ENCODE peak calls at places on chromosomes 12 and 14, in six cellular contexts. Q is A549, J is neural progenitor cell, K is upper lobe of right lung, L is lower leg skin, R is WERI-Rb-1. F is an unnamed sample.

GRCh38 chr12:72570601-72571000 is 298.4 kb downstream of the TRHDE start:
- DNase-seq in Q (peak), J (peak), K (no peak), L (no peak), R (peak), F (no peak)

GRCh38 chr12:118038122-118038521 is 21.6 kb downstream of the RFC5 start:
- DNase-seq in Q (no peak), J (no peak), K (no peak), L (no peak), R (no peak), F (no peak)

GRCh38 chr14:48052973-48053372 is 377.6 kb upstream of the MDGA2 start:
- DNase-seq in Q (no peak), J (no peak), K (no peak), L (no peak), R (no peak), F (no peak)

GRCh38 chr14:67674139-67674479 is 323 bp downstream of the VTI1B start:
- DNase-seq in Q (peak), J (peak), K (peak), L (peak), R (peak), F (no peak)

GRCh38 chr12:45674583-45674982 is 54.9 kb upstream of the ARID2 start:
- DNase-seq in Q (peak), J (no peak), K (peak), L (peak), R (no peak), F (peak)

GRCh38 chr14:104477117-104477623 is 102.4 kb upstream of the C14orf180 start:
- DNase-seq in Q (no peak), J (no peak), K (no peak), L (no peak), R (no peak), F (no peak)

GRCh38 chr14:36940476-36940875 is 231.9 kb downstream of the SLC25A21 start:
- DNase-seq in Q (no peak), J (no peak), K (no peak), L (no peak), R (no peak), F (no peak)

GRCh38 chr12:70418101-70418500 is 52.0 kb downstream of the KCNMB4 start:
- DNase-seq in Q (no peak), J (no peak), K (no peak), L (no peak), R (no peak), F (no peak)

GRCh38 chr14:52279405-52279804 is 11.9 kb downstream of the PTGDR start:
- DNase-seq in Q (peak), J (no peak), K (no peak), L (no peak), R (no peak), F (no peak)

GRCh38 chr12:107356937-107357295 is 263.6 kb upstream of the CRY1 start:
- DNase-seq in Q (no peak), J (no peak), K (no peak), L (no peak), R (no peak), F (no peak)

GRCh38 chr12:47209014-47209413 is 129.3 kb upstream of the AMIGO2 start:
- DNase-seq in Q (no peak), J (no peak), K (no peak), L (no peak), R (no peak), F (no peak)

GRCh38 chr12:119649202-119649808 is 18.6 kb upstream of the PRKAB1 start:
- DNase-seq in Q (no peak), J (peak), K (no peak), L (no peak), R (no peak), F (no peak)
- TF ChIP-seq CTCF in Q (peak), J (peak), K (peak), L (no peak), R (peak), F (peak)

DNA sequence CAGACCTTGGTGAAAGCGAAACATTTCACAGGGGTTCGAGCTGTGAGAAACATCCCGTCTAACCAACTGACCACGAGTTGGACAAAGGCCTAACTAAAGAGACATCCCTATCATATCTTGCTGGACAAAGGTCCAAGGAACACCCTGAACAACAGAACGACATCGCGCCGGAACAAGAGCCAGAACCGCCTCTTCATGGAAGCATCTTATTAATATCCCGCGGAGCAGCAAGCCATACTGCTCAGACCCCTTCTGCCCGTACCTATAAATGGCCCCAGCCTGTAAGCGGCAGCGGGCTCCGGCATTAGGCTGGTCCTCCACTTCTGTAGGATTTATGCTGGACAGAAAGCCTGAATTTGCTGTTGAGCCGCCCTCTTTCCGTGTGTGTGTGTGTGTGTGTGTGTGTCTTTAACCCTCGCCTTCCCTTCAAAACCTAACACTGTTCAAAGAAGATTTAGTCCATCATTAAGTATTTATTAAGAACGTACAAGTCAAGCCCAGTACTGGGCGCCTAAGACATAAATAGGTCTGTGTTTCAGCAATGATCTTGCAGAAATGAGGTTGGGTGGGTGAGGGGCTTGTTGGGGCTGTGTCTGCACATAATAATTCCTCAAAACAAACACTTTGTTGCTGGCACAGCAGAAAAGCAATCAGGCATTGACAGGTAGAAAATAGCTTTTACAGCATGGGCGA is 1.9 kb downstream of the SLC6A15 start:
- DNase-seq in Q (peak), J (peak), K (peak), L (no peak), R (peak), F (no peak)
- H3K4me3 ChIP-seq in Q (peak), J (peak), K (peak), L (no peak), R (peak), F (peak)

GRCh38 chr12:69284131-69284530 is 44.8 kb downstream of the CPSF6 start:
- DNase-seq in Q (peak), J (peak), K (peak), L (peak), R (peak), F (peak)
- TF ChIP-seq CTCF in Q (no peak), J (peak), K (peak), L (no peak), R (peak), F (peak)

DNA sequence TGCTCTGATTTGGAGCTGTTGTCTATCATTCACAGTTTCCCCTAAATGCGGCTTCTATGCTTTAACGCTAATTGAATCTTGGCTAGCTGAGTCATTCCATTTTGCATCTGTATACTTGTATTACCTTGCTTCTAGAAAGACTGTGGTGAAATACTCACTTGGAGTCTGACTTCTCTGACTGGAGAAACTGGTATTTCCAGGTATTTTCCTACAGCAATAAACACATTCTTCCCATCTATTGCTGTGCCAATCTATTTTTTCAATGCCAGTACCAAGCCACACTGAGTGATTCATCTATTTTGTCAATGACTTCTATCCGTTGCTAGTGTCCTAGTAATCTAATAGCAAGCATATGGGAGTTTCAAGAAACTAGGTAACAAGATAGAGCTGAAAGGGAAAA is 76.0 kb upstream of the ST8SIA1 start:
- DNase-seq in Q (no peak), J (no peak), K (no peak), L (no peak), R (no peak), F (no peak)
- H3K4me3 ChIP-seq in Q (no peak), J (no peak), K (no peak), L (no peak), R (no peak), F (no peak)

GRCh38 chr12:63445266-63445665 is 223.0 kb downstream of the DPY19L2 start:
- DNase-seq in Q (no peak), J (no peak), K (no peak), L (no peak), R (no peak), F (no peak)

DNA sequence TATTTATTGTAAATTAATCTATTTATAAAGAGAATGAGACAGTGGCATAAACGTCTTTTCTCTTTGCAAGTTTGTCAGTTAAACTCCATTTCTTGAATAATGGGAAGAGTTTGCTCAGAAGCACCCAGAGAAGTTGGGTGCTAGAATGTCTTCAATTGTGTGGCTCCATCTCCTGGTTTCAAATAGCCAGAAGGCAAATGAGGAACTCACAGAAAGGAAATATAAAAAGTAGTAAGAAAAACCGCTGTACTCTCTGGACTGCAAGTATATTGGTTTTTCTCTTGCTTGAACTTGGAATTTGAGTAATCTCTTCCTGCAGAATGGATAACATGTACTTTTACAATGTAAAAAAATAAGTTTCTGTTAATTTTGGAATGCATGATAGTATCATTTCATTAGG is 217.5 kb downstream of the DPY19L2 start:
- DNase-seq in Q (no peak), J (no peak), K (no peak), L (no peak), R (no peak), F (no peak)
- TF ChIP-seq CTCF in Q (no peak), J (no peak), K (no peak), L (no peak), R (no peak), F (no peak)

GRCh38 chr12:57239587-57240068 is 10.1 kb downstream of the SHMT2 start:
- DNase-seq in Q (no peak), J (no peak), K (no peak), L (no peak), R (no peak), F (no peak)
- H3K4me3 ChIP-seq in Q (peak), J (peak), K (peak), L (no peak), R (peak), F (peak)

GRCh38 chr14:54355698-54356097 is 41.1 kb upstream of the CDKN3 start:
- DNase-seq in Q (no peak), J (no peak), K (no peak), L (no peak), R (no peak), F (no peak)
- TF ChIP-seq CTCF in Q (no peak), J (no peak), K (no peak), L (no peak), R (no peak), F (no peak)

GRCh38 chr12:9794484-9795063 is 32.7 kb upstream of the KLRF1 start:
- DNase-seq in Q (no peak), J (no peak), K (no peak), L (no peak), R (no peak), F (no peak)

GRCh38 chr12:9795945-9796344 is 31.3 kb upstream of the KLRF1 start:
- DNase-seq in Q (no peak), J (no peak), K (no peak), L (no peak), R (no peak), F (no peak)

GRCh38 chr12:9798008-9798619 is 29.2 kb upstream of the KLRF1 start:
- DNase-seq in Q (peak), J (peak), K (no peak), L (peak), R (peak), F (peak)

GRCh38 chr12:9796346-9796745 is 30.9 kb upstream of the KLRF1 start:
- DNase-seq in Q (no peak), J (no peak), K (no peak), L (no peak), R (no peak), F (no peak)

DNA sequence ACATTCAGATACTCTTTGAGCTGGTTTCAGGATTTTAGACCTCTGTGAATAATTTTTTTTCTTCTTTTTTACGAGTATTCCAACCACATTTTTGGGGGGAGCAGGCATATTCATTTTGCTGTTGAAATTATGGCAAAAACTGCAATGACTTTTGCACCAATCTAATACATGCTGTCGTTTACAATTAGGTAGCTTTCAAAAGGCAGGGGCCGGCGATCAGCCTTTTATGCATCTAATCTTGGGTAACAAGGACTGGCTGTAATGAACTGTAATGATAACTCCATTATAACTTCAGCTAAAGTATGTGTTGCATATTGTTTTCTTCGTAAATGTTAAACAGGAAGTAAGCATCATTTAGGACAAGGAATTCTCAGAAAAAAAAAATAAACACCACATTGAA is 30.4 kb upstream of the KLRF1 start:
- DNase-seq in Q (no peak), J (no peak), K (no peak), L (no peak), R (no peak), F (no peak)
- H3K4me3 ChIP-seq in Q (no peak), J (no peak), K (no peak), L (no peak), R (no peak), F (no peak)

DNA sequence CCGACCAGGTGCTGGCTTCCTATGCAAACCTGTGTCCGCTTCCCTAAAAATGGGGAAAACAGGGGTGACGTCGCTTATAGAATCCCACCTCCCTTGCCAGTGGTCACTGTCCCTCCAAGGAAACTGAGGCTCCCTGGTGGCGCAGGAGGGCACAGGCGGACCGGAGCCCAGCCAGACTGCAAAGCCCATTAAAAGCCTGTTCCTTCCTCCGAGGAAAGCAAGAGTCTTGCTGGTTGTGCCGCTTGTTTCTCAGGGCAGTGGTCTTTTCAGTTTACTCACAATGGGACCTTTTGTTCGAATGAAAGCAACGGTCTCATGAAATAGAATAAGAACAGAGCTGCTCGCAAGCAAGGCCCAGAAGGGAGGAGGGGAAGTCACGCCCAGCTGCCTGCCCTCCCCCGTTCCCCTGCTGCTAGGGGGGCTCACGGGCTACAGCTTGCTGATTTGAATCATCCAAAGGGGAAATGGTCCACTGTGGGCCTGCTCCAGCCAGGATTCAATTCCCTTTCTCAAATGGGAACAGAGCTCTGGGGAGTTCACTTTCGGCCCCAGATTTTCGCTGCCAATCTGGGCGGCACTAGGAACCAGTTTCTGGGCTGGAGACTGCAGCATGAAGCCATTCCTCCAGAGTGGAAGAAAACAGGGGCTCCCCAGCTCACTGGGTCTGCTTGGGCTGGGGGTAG is 4.6 kb upstream of the SELPLG start:
- DNase-seq in Q (no peak), J (peak), K (peak), L (peak), R (no peak), F (no peak)
- TF ChIP-seq CTCF in Q (no peak), J (peak), K (no peak), L (no peak), R (no peak), F (no peak)

DNA sequence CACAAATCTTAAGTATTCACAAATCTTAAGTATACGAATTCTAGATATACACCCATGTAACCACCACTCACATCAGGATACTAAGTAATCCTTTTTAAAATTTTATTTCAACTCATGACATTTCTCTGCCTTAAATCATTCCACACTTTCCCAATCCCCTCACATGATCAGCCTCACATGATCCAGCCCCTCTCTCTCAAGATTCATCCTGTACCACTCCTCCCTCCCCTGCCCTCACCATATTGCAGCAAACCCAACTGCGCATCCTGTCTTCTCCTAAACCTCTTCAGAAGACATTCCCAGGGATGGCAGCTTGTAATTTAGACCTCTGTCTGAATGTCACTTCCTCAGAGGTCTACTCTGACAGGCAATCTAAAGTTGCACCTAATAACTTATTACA is 1.7 kb upstream of the EIF4B start:
- DNase-seq in Q (peak), J (peak), K (no peak), L (no peak), R (no peak), F (no peak)
- H3K4me3 ChIP-seq in Q (peak), J (peak), K (no peak), L (no peak), R (no peak), F (peak)